ENCODE peak calls at places on chromosomes 4 and X, in four cellular contexts. H is T-helper 17 cell; S is CD8-positive, alpha-beta memory T cell; U is ACHN. A is an unnamed sample.

GRCh38 chr4:113684534-113685091 is 76.9 kb downstream of the CAMK2D start:
- DNase-seq in U (peak), H (no peak), S (no peak), A (peak)

GRCh38 chr4:16140520-16141249 is 56.9 kb upstream of the PROM1 start:
- DNase-seq in H (no peak), U (peak), S (no peak), A (no peak)

GRCh38 chr4:168931215-168931650 is 78.8 kb downstream of the CBR4 start:
- DNase-seq in H (no peak), S (no peak), U (no peak), A (no peak)

GRCh38 chr4:143581331-143581961 is 67.9 kb downstream of the SMARCA5 start:
- DNase-seq in S (no peak), U (no peak), H (no peak), A (peak)

GRCh38 chrX:135520022-135520552 is 373 bp upstream of the INTS6L start:
- DNase-seq in U (peak), S (no peak), H (no peak), A (no peak)

GRCh38 chr4:151692443-151692782 is 68.4 kb downstream of the GATB start:
- DNase-seq in H (no peak), U (no peak), S (no peak), A (no peak)

GRCh38 chr4:107755841-107756356 is 35.9 kb upstream of the PAPSS1 start:
- DNase-seq in U (no peak), H (no peak), S (no peak), A (no peak)

GRCh38 chrX:111041018-111041462 is 55.0 kb upstream of the PAK3 start:
- DNase-seq in U (peak), S (peak), H (no peak), A (no peak)

GRCh38 chr4:25767877-25768475 is 94.8 kb downstream of the SEL1L3 start:
- DNase-seq in S (no peak), U (peak), H (no peak), A (peak)

GRCh38 chr4:124946696-124947095 is 234.2 kb upstream of the ANKRD50 start:
- DNase-seq in U (peak), S (no peak), H (no peak), A (no peak)

GRCh38 chr4:13611283-13611842 is 16.2 kb downstream of the BOD1L1 start:
- DNase-seq in S (no peak), U (no peak), H (no peak), A (peak)

GRCh38 chr4:41709844-41710481 is 38.6 kb downstream of the PHOX2B start:
- DNase-seq in U (no peak), H (no peak), S (no peak), A (no peak)

GRCh38 chrX:78123190-78123589 is 16.3 kb downstream of the TAF9B start:
- DNase-seq in H (no peak), U (peak), S (no peak), A (no peak)

GRCh38 chr4:36237366-36238353 is 6.7 kb downstream of the ARAP2 start:
- DNase-seq in S (no peak), H (no peak), U (no peak), A (no peak)

GRCh38 chr4:22129454-22130075 is 181.0 kb upstream of the KCNIP4 start:
- DNase-seq in U (peak), H (no peak), S (no peak), A (peak)

GRCh38 chrX:130171446-130172126 is at the start of gene RAB33A:
- DNase-seq in S (peak), H (peak), U (peak), A (peak)

GRCh38 chrX:10216208-10216607 is 59.4 kb downstream of the CLCN4 start:
- DNase-seq in H (no peak), U (no peak), S (no peak), A (no peak)

GRCh38 chr4:152415980-152416379 is 119.9 kb downstream of the FBXW7 start:
- DNase-seq in H (no peak), U (peak), S (no peak), A (no peak)

GRCh38 chrX:150907474-150907873 is 9.0 kb upstream of the CD99L2 start:
- DNase-seq in H (no peak), U (no peak), S (no peak), A (no peak)

GRCh38 chr4:183996868-183997267 is 91.8 kb downstream of the STOX2 start:
- DNase-seq in U (no peak), H (no peak), S (no peak), A (no peak)

GRCh38 chr4:123516576-123516975 is 120.0 kb downstream of the SPRY1 start:
- DNase-seq in U (no peak), S (no peak), H (no peak), A (no peak)

GRCh38 chr4:55854132-55854531 is 684 bp downstream of the EXOC1 start:
- DNase-seq in U (no peak), H (no peak), S (no peak), A (no peak)

GRCh38 chr4:177093964-177094363 is 215.7 kb upstream of the NEIL3 start:
- DNase-seq in U (no peak), S (no peak), H (no peak), A (no peak)

GRCh38 chr4:73679836-73680235 is 59.6 kb upstream of the RASSF6 start:
- DNase-seq in U (no peak), H (no peak), S (no peak), A (no peak)

GRCh38 chr4:185529413-185529812 is 5.9 kb downstream of the PDLIM3 start:
- DNase-seq in H (no peak), U (no peak), S (no peak), A (no peak)

GRCh38 chr4:185833055-185833598 is 21.1 kb upstream of the SORBS2 start:
- DNase-seq in H (no peak), U (peak), S (no peak), A (no peak)

GRCh38 chrX:11264925-11265324 is 28.3 kb upstream of the AMELX start:
- DNase-seq in U (no peak), S (no peak), H (no peak), A (no peak)

GRCh38 chr4:115113382-115114106 is at the start of gene NDST4:
- DNase-seq in U (peak), S (no peak), H (no peak), A (peak)

GRCh38 chrX:2863646-2864045 is 34.9 kb downstream of the GYG2 start:
- DNase-seq in S (no peak), U (peak), H (no peak), A (no peak)

GRCh38 chr4:94603170-94603747 is 151.5 kb downstream of the PDLIM5 start:
- DNase-seq in H (no peak), S (no peak), U (peak), A (no peak)

GRCh38 chr4:163649557-163650091 is 155.1 kb downstream of the TMA16 start:
- DNase-seq in H (no peak), U (no peak), S (no peak), A (no peak)

GRCh38 chrX:12973561-12974216 is 1.2 kb upstream of the TMSB4X start:
- DNase-seq in U (no peak), S (peak), H (peak), A (no peak)

GRCh38 chrX:71911023-71911730 is 532 bp downstream of the NHSL2 start:
- DNase-seq in S (peak), U (peak), H (no peak), A (no peak)

GRCh38 chrX:68932611-68933010 is 103.8 kb downstream of the EFNB1 start:
- DNase-seq in S (no peak), U (no peak), H (no peak), A (no peak)

GRCh38 chr4:169410839-169411770 is 140.3 kb upstream of the SH3RF1 start:
- DNase-seq in U (no peak), S (peak), H (no peak), A (peak)

GRCh38 chr4:169841776-169842175 is 84.0 kb upstream of the HPF1 start:
- DNase-seq in U (no peak), S (no peak), H (no peak), A (no peak)

GRCh38 chrX:84363674-84364073 is 138.6 kb downstream of the HDX start:
- DNase-seq in H (no peak), S (no peak), U (peak), A (no peak)

GRCh38 chrX:20432746-20433374 is 166.2 kb upstream of the RPS6KA3 start:
- DNase-seq in S (no peak), U (no peak), H (no peak), A (no peak)

GRCh38 chr4:40308528-40309122 is 26.5 kb upstream of the CHRNA9 start:
- DNase-seq in S (no peak), U (no peak), H (no peak), A (no peak)

GRCh38 chr4:152585036-152585439 is 49.1 kb upstream of the FBXW7 start:
- DNase-seq in S (no peak), U (no peak), H (no peak), A (no peak)

A was measured in globus pallidus.